ENCODE peak calls at places on chromosomes 2 and 18, in five cellular contexts. U is dorsolateral prefrontal cortex; Z is activated CD4-positive, CD25-positive, alpha-beta regulatory T cell; O is foreskin fibroblast; X is cardiac fibroblast. B is an unnamed sample.

GRCh38 chr18:23238152-23238531 is 102.9 kb downstream of the CABLES1 start:
- DNase-seq in U (peak; percentile 40), Z (no peak), O (peak; percentile 82), X (peak; percentile 91), B (no peak)

GRCh38 chr2:41973871-41974270 is 74.0 kb upstream of the PKDCC start:
- DNase-seq in U (no peak), Z (no peak), O (no peak), X (no peak), B (no peak)

GRCh38 chr2:12325806-12326205 is 390.9 kb upstream of the TRIB2 start:
- DNase-seq in U (no peak), Z (no peak), O (peak; percentile 41), X (peak; percentile 74), B (no peak)

GRCh38 chr2:193377789-193378188 is 1183.1 kb upstream of the TMEFF2 start:
- DNase-seq in U (no peak), Z (no peak), O (no peak), X (no peak), B (no peak)

GRCh38 chr18:2971741-2972552 is 41.0 kb downstream of the LPIN2 start:
- DNase-seq in U (peak; percentile 35), Z (peak; percentile 35), O (no peak), X (peak; percentile 57), B (no peak)

GRCh38 chr18:22167091-22167470 is 2.3 kb upstream of the GATA6 start:
- DNase-seq in U (no peak), Z (no peak), O (no peak), X (no peak), B (no peak)

GRCh38 chr2:32721376-32721775 is 93.5 kb downstream of the TTC27 start:
- DNase-seq in U (no peak), Z (no peak), O (no peak), X (no peak), B (no peak)

GRCh38 chr18:54774971-54775665 is 53.2 kb upstream of the RAB27B start:
- DNase-seq in U (no peak), Z (no peak), O (no peak), X (peak; percentile 16), B (no peak)

GRCh38 chr2:181615086-181615635 is 41.7 kb downstream of the CERKL start:
- DNase-seq in U (no peak), Z (no peak), O (no peak), X (no peak), B (no peak)

GRCh38 chr2:120570001-120570400 is 165.7 kb upstream of the GLI2 start:
- DNase-seq in U (no peak), Z (no peak), O (no peak), X (no peak), B (no peak)

GRCh38 chr2:168194784-168195522 is 52.4 kb downstream of the STK39 start:
- DNase-seq in U (no peak), Z (no peak), O (peak; percentile 61), X (no peak), B (no peak)

GRCh38 chr18:46098616-46098933 is 479 bp upstream of the ATP5F1A start:
- DNase-seq in U (no peak), Z (no peak), O (no peak), X (no peak), B (no peak)

GRCh38 chr2:23523651-23524260 is 138.8 kb downstream of the KLHL29 start:
- DNase-seq in U (no peak), Z (no peak), O (peak; percentile 56), X (no peak), B (no peak)

GRCh38 chr2:96869281-96869823 is 528 bp downstream of the SEMA4C start:
- DNase-seq in U (peak; percentile 58), Z (no peak), O (peak; percentile 79), X (peak; percentile 65), B (peak; percentile 65)

GRCh38 chr2:128780434-128781080 is 461.9 kb upstream of the HS6ST1 start:
- DNase-seq in U (peak; percentile 1), Z (no peak), O (no peak), X (no peak), B (no peak)

GRCh38 chr2:74025971-74026612 is 41.4 kb downstream of the TET3 start:
- DNase-seq in U (no peak), Z (no peak), O (no peak), X (peak; percentile 46), B (no peak)

GRCh38 chr2:150097891-150098595 is 389.4 kb downstream of the RND3 start:
- DNase-seq in U (no peak), Z (no peak), O (no peak), X (peak; percentile 60), B (no peak)

GRCh38 chr18:44924750-44925534 is 244.3 kb downstream of the SETBP1 start:
- DNase-seq in U (no peak), Z (no peak), O (no peak), X (no peak), B (no peak)

GRCh38 chr2:240964221-240964853 is 34.1 kb upstream of the SNED1 start:
- DNase-seq in U (no peak), Z (no peak), O (no peak), X (no peak), B (no peak)

GRCh38 chr2:233807215-233807865 is 29.2 kb downstream of the MROH2A start:
- DNase-seq in U (no peak), Z (no peak), O (no peak), X (no peak), B (peak; percentile 25)

GRCh38 chr2:205959528-205959927 is 126.4 kb downstream of the INO80D start:
- DNase-seq in U (no peak), Z (no peak), O (no peak), X (no peak), B (no peak)

GRCh38 chr2:240387669-240388358 is 47.6 kb upstream of the GPC1 start:
- DNase-seq in U (peak; percentile 74), Z (no peak), O (peak; percentile 94), X (peak; percentile 94), B (no peak)

GRCh38 chr2:212294816-212295215 is 243.8 kb downstream of the ERBB4 start:
- DNase-seq in U (no peak), Z (no peak), O (no peak), X (no peak), B (no peak)

GRCh38 chr2:198968585-198968984 is 489.2 kb downstream of the SATB2 start:
- DNase-seq in U (no peak), Z (no peak), O (no peak), X (no peak), B (no peak)

GRCh38 chr2:112626604-112627059 is 19.1 kb upstream of the SLC20A1 start:
- DNase-seq in U (peak; percentile 86), Z (peak; percentile 7), O (peak; percentile 78), X (peak; percentile 80), B (peak; percentile 44)

GRCh38 chr2:40797115-40797514 is 345.2 kb upstream of the SLC8A1 start:
- DNase-seq in U (no peak), Z (no peak), O (peak; percentile 17), X (peak; percentile 54), B (no peak)

GRCh38 chr2:7940723-7941122 is 741.1 kb upstream of the ID2 start:
- DNase-seq in U (no peak), Z (no peak), O (no peak), X (no peak), B (no peak)

GRCh38 chr2:222862915-222863544 is 2.2 kb downstream of the ACSL3 start:
- DNase-seq in U (no peak), Z (no peak), O (no peak), X (no peak), B (no peak)

GRCh38 chr2:29834624-29835023 is 86.8 kb downstream of the ALK start:
- DNase-seq in U (no peak), Z (no peak), O (no peak), X (peak; percentile 6), B (no peak)

GRCh38 chr2:203669820-203670219 is 36.6 kb upstream of the CD28 start:
- DNase-seq in U (no peak), Z (no peak), O (no peak), X (peak; percentile 57), B (no peak)

GRCh38 chr2:14673351-14673875 is 40.9 kb downstream of the LRATD1 start:
- DNase-seq in U (peak; percentile 25), Z (no peak), O (no peak), X (no peak), B (no peak)

GRCh38 chr2:39379643-39380524 is 57.2 kb downstream of the MAP4K3 start:
- DNase-seq in U (no peak), Z (no peak), O (peak; percentile 39), X (peak; percentile 86), B (no peak)

GRCh38 chr2:68744517-68744916 is 9.9 kb downstream of the ARHGAP25 start:
- DNase-seq in U (no peak), Z (no peak), O (no peak), X (no peak), B (peak; percentile 11)

GRCh38 chr2:29000481-29000880 is 19.4 kb downstream of the TOGARAM2 start:
- DNase-seq in U (peak; percentile 31), Z (peak; percentile 10), O (no peak), X (no peak), B (no peak)